ENCODE peak calls at places on chromosomes 3 and 15, in seven cellular contexts. Q is NCI-H2081; L is dermis blood vessel endothelial cell; J is stimulated activated CD8-positive, alpha-beta memory T cell treated with anti-CD3 and anti-CD28 coated beads, Interleukin-12 subunit alpha, Interleukin-12 subunit beta, amount 100 ng/mL, for 4 hours; I is T-cell; F is cardiac fibroblast; H is NB4. K is an unnamed sample.

GRCh38 chr15:36903922-36904479 is 196.3 kb downstream of the MEIS2 start:
- DNase-seq in Q (peak; percentile 91), L (no peak), J (no peak), I (no peak), F (no peak), H (no peak), K (no peak)

GRCh38 chr3:67324554-67324953 is 326.4 kb downstream of the KBTBD8 start:
- DNase-seq in Q (no peak), L (no peak), J (no peak), I (no peak), F (no peak), H (no peak), K (no peak)

GRCh38 chr15:83449250-83449671 is 2.1 kb downstream of the SH3GL3 start:
- DNase-seq in Q (no peak), L (no peak), J (no peak), I (no peak), F (no peak), H (no peak), K (no peak)

GRCh38 chr3:190036631-190037030 is 84.1 kb downstream of the P3H2 start:
- DNase-seq in Q (no peak), L (no peak), J (no peak), I (no peak), F (peak; percentile 69), H (no peak), K (no peak)

GRCh38 chr15:50182233-50183013 is 427 bp downstream of the SLC27A2 start:
- DNase-seq in Q (peak; percentile 55), L (peak; percentile 42), J (peak; percentile 10), I (peak; percentile 18), F (peak; percentile 25), H (peak; percentile 72), K (no peak)

GRCh38 chr15:69462030-69462492 is 9.4 kb downstream of the RPLP1 start:
- DNase-seq in Q (no peak), L (no peak), J (no peak), I (no peak), F (no peak), H (no peak), K (no peak)

GRCh38 chr3:9402410-9403228 is 5.2 kb downstream of the SETD5 start:
- DNase-seq in Q (peak; percentile 76), L (no peak), J (no peak), I (no peak), F (peak; percentile 58), H (peak; percentile 44), K (peak; percentile 84)

GRCh38 chr3:71955549-71956373 is 170.8 kb upstream of the PROK2 start:
- DNase-seq in Q (peak; percentile 82), L (peak; percentile 86), J (no peak), I (no peak), F (peak; percentile 90), H (peak; percentile 50), K (peak; percentile 10)